ENCODE peak calls at places on chromosomes 11 and 22, in nine cellular contexts. One of them, this sample, is unnamed.

GRCh38 chr22:17581631-17582030 is 18.3 kb downstream of the SLC25A18 start:
- DNase-seq in heart right ventricle: no peak
- DNase-seq in Caco-2: no peak
- DNase-seq in sciatic nerve: no peak
- DNase-seq in activated gamma-delta T cell treated with Interleukin-2 at 50 U/mL for 16 hours: no peak
- DNase-seq in stimulated activated CD8-positive, alpha-beta memory T cell treated with anti-CD3 and anti-CD28 coated beads, Interleukin-12 subunit alpha, Interleukin-12 subunit beta, amount 100 ng/mL, for 4 hours: no peak
- DNase-seq in Peyer's patch: no peak
- DNase-seq in endodermal cell: no peak
- DNase-seq in upper lobe of right lung: no peak
- DNase-seq in this sample: no peak

GRCh38 chr11:19441752-19442553 is 201.2 kb upstream of the E2F8 start:
- DNase-seq in heart right ventricle: peak; percentile 45
- DNase-seq in Caco-2: peak; percentile 67
- DNase-seq in sciatic nerve: no peak
- DNase-seq in activated gamma-delta T cell treated with Interleukin-2 at 50 U/mL for 16 hours: no peak
- DNase-seq in stimulated activated CD8-positive, alpha-beta memory T cell treated with anti-CD3 and anti-CD28 coated beads, Interleukin-12 subunit alpha, Interleukin-12 subunit beta, amount 100 ng/mL, for 4 hours: no peak
- DNase-seq in Peyer's patch: no peak
- DNase-seq in endodermal cell: no peak
- DNase-seq in upper lobe of right lung: no peak
- DNase-seq in this sample: peak; percentile 9

GRCh38 chr11:104891135-104891534 is 7.1 kb downstream of the CASP12 start:
- DNase-seq in heart right ventricle: no peak
- DNase-seq in Caco-2: no peak
- DNase-seq in sciatic nerve: no peak
- DNase-seq in activated gamma-delta T cell treated with Interleukin-2 at 50 U/mL for 16 hours: no peak
- DNase-seq in stimulated activated CD8-positive, alpha-beta memory T cell treated with anti-CD3 and anti-CD28 coated beads, Interleukin-12 subunit alpha, Interleukin-12 subunit beta, amount 100 ng/mL, for 4 hours: no peak
- DNase-seq in Peyer's patch: no peak
- DNase-seq in endodermal cell: no peak
- DNase-seq in upper lobe of right lung: no peak
- DNase-seq in this sample: no peak

GRCh38 chr11:60869451-60869825 is 2.1 kb downstream of the ZP1 start:
- DNase-seq in heart right ventricle: no peak
- DNase-seq in Caco-2: no peak
- DNase-seq in sciatic nerve: peak; percentile 45
- DNase-seq in activated gamma-delta T cell treated with Interleukin-2 at 50 U/mL for 16 hours: no peak
- DNase-seq in stimulated activated CD8-positive, alpha-beta memory T cell treated with anti-CD3 and anti-CD28 coated beads, Interleukin-12 subunit alpha, Interleukin-12 subunit beta, amount 100 ng/mL, for 4 hours: no peak
- DNase-seq in Peyer's patch: peak; percentile 40
- DNase-seq in endodermal cell: no peak
- DNase-seq in upper lobe of right lung: peak; percentile 53
- DNase-seq in this sample: no peak

GRCh38 chr11:32781721-32782120 is 12.7 kb downstream of the CCDC73 start:
- DNase-seq in heart right ventricle: no peak
- DNase-seq in Caco-2: no peak
- DNase-seq in sciatic nerve: no peak
- DNase-seq in activated gamma-delta T cell treated with Interleukin-2 at 50 U/mL for 16 hours: no peak
- DNase-seq in stimulated activated CD8-positive, alpha-beta memory T cell treated with anti-CD3 and anti-CD28 coated beads, Interleukin-12 subunit alpha, Interleukin-12 subunit beta, amount 100 ng/mL, for 4 hours: no peak
- DNase-seq in Peyer's patch: no peak
- DNase-seq in endodermal cell: no peak
- DNase-seq in upper lobe of right lung: no peak
- DNase-seq in this sample: no peak

GRCh38 chr22:43878831-43879550 is 12.8 kb downstream of the PNPLA5 start:
- DNase-seq in heart right ventricle: no peak
- DNase-seq in Caco-2: no peak
- DNase-seq in sciatic nerve: peak; percentile 39
- DNase-seq in activated gamma-delta T cell treated with Interleukin-2 at 50 U/mL for 16 hours: no peak
- DNase-seq in stimulated activated CD8-positive, alpha-beta memory T cell treated with anti-CD3 and anti-CD28 coated beads, Interleukin-12 subunit alpha, Interleukin-12 subunit beta, amount 100 ng/mL, for 4 hours: no peak
- DNase-seq in Peyer's patch: peak; percentile 11
- DNase-seq in endodermal cell: peak; percentile 32
- DNase-seq in upper lobe of right lung: peak; percentile 36
- DNase-seq in this sample: no peak

GRCh38 chr22:46105494-46106278 is 44.6 kb upstream of the PPARA start:
- DNase-seq in heart right ventricle: no peak
- DNase-seq in Caco-2: peak; percentile 87
- DNase-seq in sciatic nerve: no peak
- DNase-seq in activated gamma-delta T cell treated with Interleukin-2 at 50 U/mL for 16 hours: no peak
- DNase-seq in stimulated activated CD8-positive, alpha-beta memory T cell treated with anti-CD3 and anti-CD28 coated beads, Interleukin-12 subunit alpha, Interleukin-12 subunit beta, amount 100 ng/mL, for 4 hours: no peak
- DNase-seq in Peyer's patch: peak; percentile 85
- DNase-seq in endodermal cell: no peak
- DNase-seq in upper lobe of right lung: no peak
- DNase-seq in this sample: no peak

GRCh38 chr11:120663142-120663541 is 151.6 kb downstream of the GRIK4 start:
- DNase-seq in heart right ventricle: no peak
- DNase-seq in Caco-2: no peak
- DNase-seq in sciatic nerve: no peak
- DNase-seq in activated gamma-delta T cell treated with Interleukin-2 at 50 U/mL for 16 hours: no peak
- DNase-seq in stimulated activated CD8-positive, alpha-beta memory T cell treated with anti-CD3 and anti-CD28 coated beads, Interleukin-12 subunit alpha, Interleukin-12 subunit beta, amount 100 ng/mL, for 4 hours: no peak
- DNase-seq in Peyer's patch: no peak
- DNase-seq in endodermal cell: no peak
- DNase-seq in upper lobe of right lung: no peak
- DNase-seq in this sample: no peak

GRCh38 chr11:1260023-1260501 is 37.2 kb downstream of the MUC5B start:
- DNase-seq in heart right ventricle: no peak
- DNase-seq in Caco-2: peak; percentile 46
- DNase-seq in sciatic nerve: no peak
- DNase-seq in activated gamma-delta T cell treated with Interleukin-2 at 50 U/mL for 16 hours: no peak
- DNase-seq in stimulated activated CD8-positive, alpha-beta memory T cell treated with anti-CD3 and anti-CD28 coated beads, Interleukin-12 subunit alpha, Interleukin-12 subunit beta, amount 100 ng/mL, for 4 hours: no peak
- DNase-seq in Peyer's patch: peak; percentile 63
- DNase-seq in endodermal cell: peak; percentile 74
- DNase-seq in upper lobe of right lung: no peak
- DNase-seq in this sample: no peak

GRCh38 chr11:78239781-78240180 is 51.1 kb downstream of the USP35 start:
- DNase-seq in heart right ventricle: no peak
- DNase-seq in Caco-2: no peak
- DNase-seq in sciatic nerve: no peak
- DNase-seq in activated gamma-delta T cell treated with Interleukin-2 at 50 U/mL for 16 hours: no peak
- DNase-seq in stimulated activated CD8-positive, alpha-beta memory T cell treated with anti-CD3 and anti-CD28 coated beads, Interleukin-12 subunit alpha, Interleukin-12 subunit beta, amount 100 ng/mL, for 4 hours: no peak
- DNase-seq in Peyer's patch: no peak
- DNase-seq in endodermal cell: no peak
- DNase-seq in upper lobe of right lung: no peak
- DNase-seq in this sample: no peak

This sample was measured in GOT3.